ENCODE peak calls at places on chromosomes 7 and 10, in four cellular contexts. H, A, R and D are unnamed samples.

GRCh38 chr10:124342136-124342820 is 76.4 kb downstream of the OAT start:
- DNase-seq in A (no peak), H (no peak), R (no peak), D (peak; percentile 12)

GRCh38 chr7:18565337-18565736 is 69.8 kb downstream of the HDAC9 start:
- DNase-seq in R (no peak), H (no peak), A (no peak), D (no peak)

GRCh38 chr7:30472081-30472770 is 6.4 kb downstream of the NOD1 start:
- DNase-seq in H (no peak), R (no peak), A (no peak), D (no peak)

GRCh38 chr7:24914465-24914859 is 65.5 kb downstream of the OSBPL3 start:
- DNase-seq in H (no peak), R (no peak), A (no peak), D (no peak)

GRCh38 chr7:133419036-133419435 is 166.2 kb downstream of the EXOC4 start:
- DNase-seq in R (no peak), A (no peak), H (no peak), D (no peak)

GRCh38 chr7:43583424-43584199 is 704 bp downstream of the STK17A start:
- DNase-seq in A (peak; percentile 46), H (no peak), R (peak; percentile 55), D (peak; percentile 51)

GRCh38 chr10:70742537-70743429 is 42.4 kb downstream of the TBATA start:
- DNase-seq in A (peak; percentile 72), R (no peak), H (no peak), D (no peak)

GRCh38 chr10:110008518-110009339 is 945 bp downstream of the ADD3 start:
- DNase-seq in R (peak; percentile 64), H (no peak), A (no peak), D (peak; percentile 42)

GRCh38 chr7:82012453-82012852 is 242.6 kb upstream of the HGF start:
- DNase-seq in R (no peak), H (no peak), A (peak; percentile 35), D (no peak)

GRCh38 chr7:108568801-108569380 is 615 bp downstream of the THAP5 start:
- DNase-seq in A (no peak), H (no peak), R (no peak), D (no peak)
- H2BK5ac ChIP-seq in A (peak overlapping the region; percentile 85), H (peak overlapping the region; percentile 77), R (peak overlapping the region; percentile 69), D (peak overlapping the region; percentile 21)

GRCh38 chr7:47681241-47681810 is 99.4 kb upstream of the TNS3 start:
- DNase-seq in A (no peak), H (no peak), R (peak; percentile 41), D (no peak)

GRCh38 chr7:47678641-47679380 is 96.9 kb upstream of the TNS3 start:
- DNase-seq in R (no peak), H (no peak), A (no peak), D (no peak)

GRCh38 chr7:47677664-47678063 is 95.8 kb upstream of the TNS3 start:
- DNase-seq in A (no peak), R (no peak), H (no peak), D (no peak)

GRCh38 chr7:47672966-47673365 is 91.1 kb upstream of the TNS3 start:
- DNase-seq in A (no peak), R (peak; percentile 77), H (no peak), D (no peak)

DNA sequence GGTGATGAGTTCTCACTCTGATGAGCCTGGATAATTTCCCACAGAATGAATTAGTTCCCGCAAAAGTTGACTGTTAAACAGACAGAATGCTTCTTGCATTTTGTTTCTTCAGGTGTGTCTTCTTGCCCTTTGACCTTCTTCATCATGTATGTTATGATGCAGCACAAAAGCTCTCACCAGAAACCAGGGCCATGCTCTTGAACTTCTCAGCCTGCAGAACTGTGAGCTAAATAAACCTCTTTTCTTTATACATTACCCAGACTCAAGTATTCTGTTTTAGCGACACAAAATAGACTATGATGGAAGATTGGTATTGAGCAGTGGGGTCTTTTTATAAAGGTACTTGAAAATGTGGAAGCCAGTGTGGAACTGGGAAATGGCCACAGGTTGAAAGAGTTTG is 95.2 kb upstream of the TNS3 start:
- DNase-seq in A (no peak), R (no peak), H (no peak), D (no peak)
- H3K4me2 ChIP-seq in A (no peak overlapping the region), R (no peak overlapping the region), H (no peak overlapping the region), D (no peak overlapping the region)

GRCh38 chr10:46309511-46310142 is 22.8 kb downstream of the ANTXRL start:
- DNase-seq in A (no peak), H (no peak), R (no peak), D (peak; percentile 19)

GRCh38 chr10:46306550-46307184 is 19.9 kb downstream of the ANTXRL start:
- DNase-seq in A (no peak), H (no peak), R (no peak), D (peak; percentile 12)

GRCh38 chr10:46307281-46308112 is 20.7 kb downstream of the ANTXRL start:
- DNase-seq in A (no peak), R (no peak), H (no peak), D (no peak)

GRCh38 chr10:46308666-46309450 is 22.1 kb downstream of the ANTXRL start:
- DNase-seq in R (no peak), H (no peak), A (no peak), D (peak; percentile 20)

DNA sequence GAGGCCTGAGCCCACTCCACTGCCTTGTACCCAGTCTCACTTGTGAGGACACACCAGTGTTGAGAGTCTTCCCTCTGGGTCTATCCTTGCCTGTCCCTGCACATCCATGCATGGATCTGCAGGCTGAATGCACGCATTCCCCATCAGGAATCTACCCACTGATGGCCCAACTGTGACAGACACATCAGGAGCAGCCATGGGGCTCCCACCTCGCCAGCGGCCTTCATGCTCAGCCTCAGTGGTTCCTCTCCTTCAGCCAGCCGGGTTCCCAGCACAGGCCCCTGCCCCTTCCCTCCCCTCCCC is 21.3 kb downstream of the ANTXRL start:
- DNase-seq in H (no peak), A (no peak), R (no peak), D (no peak)
- H3K56ac ChIP-seq in H (no peak overlapping the region), A (no peak overlapping the region), R (no peak overlapping the region), D (no peak overlapping the region)

GRCh38 chr7:121078701-121079227 is 90.3 kb downstream of the CPED1 start:
- DNase-seq in A (no peak), H (no peak), R (no peak), D (no peak)
- H2BK5ac ChIP-seq in A (peak overlapping the region; percentile 70), H (no peak overlapping the region), R (no peak overlapping the region), D (no peak overlapping the region)

GRCh38 chr10:24674892-24675632 is 48.6 kb downstream of the ARHGAP21 start:
- DNase-seq in R (no peak), A (no peak), H (no peak), D (no peak)
- H3K4me2 ChIP-seq in R (no peak overlapping the region), A (no peak overlapping the region), H (no peak overlapping the region), D (no peak overlapping the region)

DNA sequence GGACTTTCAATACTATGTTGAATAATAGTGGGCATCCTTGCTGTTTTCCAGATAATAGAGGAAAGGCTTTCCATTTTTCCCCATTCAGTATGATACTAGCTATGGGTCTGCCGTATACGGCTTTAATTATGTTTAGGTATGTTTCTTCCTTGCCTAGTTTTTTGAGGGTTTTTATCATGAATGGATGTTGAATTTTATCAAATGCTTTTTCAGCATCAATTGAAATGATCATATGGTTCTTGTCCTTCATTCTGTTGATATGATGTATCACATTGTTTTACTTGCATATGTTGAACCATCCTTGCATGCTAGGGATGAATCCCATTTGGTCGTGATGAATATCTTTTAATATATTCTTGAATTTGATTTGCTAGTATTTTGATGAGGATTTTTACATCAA is 9.2 kb upstream of the RP9 start:
- DNase-seq in H (no peak), R (no peak), A (no peak), D (no peak)
- H3K56ac ChIP-seq in H (no peak overlapping the region), R (no peak overlapping the region), A (no peak overlapping the region), D (no peak overlapping the region)